ENCODE peak calls at places on chromosome 3, in nine cellular contexts. One of them, this sample, is unnamed. For H3K9me3 and H3K27me3, the result is how much of the 10 kb centered on the place peaks cover.

GRCh38 chr3:65436580-65436979 is 602.1 kb downstream of the MAGI1 start:
- DNase-seq in esophagus muscularis mucosa: no peak
- DNase-seq in spleen: no peak
- DNase-seq in psoas muscle: no peak
- DNase-seq in colonic mucosa: no peak
- DNase-seq in PC-9: peak
- DNase-seq in tibial artery: no peak
- DNase-seq in PC-3: peak
- DNase-seq in endodermal cell: peak
- DNase-seq in this sample: no peak

GRCh38 chr3:141011511-141012262 is 39.5 kb upstream of the SPSB4 start:
- DNase-seq in spleen: peak
- DNase-seq in PC-9: peak
- DNase-seq in colonic mucosa: peak
- DNase-seq in endodermal cell: peak
- DNase-seq in psoas muscle: peak
- DNase-seq in esophagus muscularis mucosa: no peak
- DNase-seq in tibial artery: peak
- DNase-seq in PC-3: peak
- DNase-seq in this sample: peak

GRCh38 chr3:49844464-49845183 is 11.7 kb downstream of the TRAIP start:
- DNase-seq in tibial artery: no peak
- DNase-seq in endodermal cell: no peak
- DNase-seq in esophagus muscularis mucosa: no peak
- DNase-seq in spleen: no peak
- DNase-seq in psoas muscle: no peak
- DNase-seq in colonic mucosa: no peak
- DNase-seq in PC-9: no peak
- DNase-seq in PC-3: peak
- DNase-seq in this sample: no peak

GRCh38 chr3:141929341-141929995 is 53.0 kb downstream of the ATP1B3 start:
- DNase-seq in tibial artery: no peak
- DNase-seq in endodermal cell: no peak
- DNase-seq in colonic mucosa: peak
- DNase-seq in PC-9: no peak
- DNase-seq in spleen: no peak
- DNase-seq in psoas muscle: no peak
- DNase-seq in esophagus muscularis mucosa: no peak
- DNase-seq in PC-3: no peak
- DNase-seq in this sample: no peak

GRCh38 chr3:111315911-111316310 is 226.1 kb upstream of the CD96 start:
- DNase-seq in PC-9: peak
- DNase-seq in esophagus muscularis mucosa: no peak
- DNase-seq in colonic mucosa: no peak
- DNase-seq in tibial artery: no peak
- DNase-seq in psoas muscle: no peak
- DNase-seq in spleen: no peak
- DNase-seq in endodermal cell: no peak
- DNase-seq in PC-3: peak
- DNase-seq in this sample: no peak

GRCh38 chr3:103963599-103963998 is 1403.1 kb upstream of the ALCAM start:
- DNase-seq in tibial artery: no peak
- DNase-seq in endodermal cell: peak
- DNase-seq in PC-3: no peak
- DNase-seq in psoas muscle: no peak
- DNase-seq in esophagus muscularis mucosa: no peak
- DNase-seq in PC-9: no peak
- DNase-seq in spleen: no peak
- DNase-seq in colonic mucosa: no peak
- DNase-seq in this sample: peak

GRCh38 chr3:47794585-47794984 is 8.4 kb upstream of the DHX30 start:
- DNase-seq in psoas muscle: no peak
- DNase-seq in PC-3: no peak
- DNase-seq in endodermal cell: no peak
- DNase-seq in PC-9: no peak
- DNase-seq in colonic mucosa: no peak
- DNase-seq in spleen: no peak
- DNase-seq in tibial artery: no peak
- DNase-seq in esophagus muscularis mucosa: no peak
- DNase-seq in this sample: no peak

GRCh38 chr3:108296239-108296638 is at the start of gene HHLA2:
- DNase-seq in tibial artery: no peak
- DNase-seq in PC-9: no peak
- DNase-seq in colonic mucosa: peak
- DNase-seq in endodermal cell: no peak
- DNase-seq in psoas muscle: no peak
- DNase-seq in PC-3: peak
- DNase-seq in esophagus muscularis mucosa: no peak
- DNase-seq in spleen: no peak
- DNase-seq in this sample: no peak

GRCh38 chr3:35648347-35648746 is 9.0 kb downstream of the ARPP21 start:
- DNase-seq in endodermal cell: no peak
- DNase-seq in spleen: no peak
- DNase-seq in psoas muscle: peak
- DNase-seq in colonic mucosa: no peak
- DNase-seq in esophagus muscularis mucosa: no peak
- DNase-seq in tibial artery: no peak
- DNase-seq in PC-9: no peak
- DNase-seq in PC-3: no peak
- DNase-seq in this sample: no peak

GRCh38 chr3:50464578-50464977 is 38.9 kb downstream of the CACNA2D2 start:
- DNase-seq in esophagus muscularis mucosa: no peak
- DNase-seq in PC-3: no peak
- DNase-seq in tibial artery: no peak
- DNase-seq in colonic mucosa: no peak
- DNase-seq in endodermal cell: no peak
- DNase-seq in PC-9: no peak
- DNase-seq in spleen: no peak
- DNase-seq in psoas muscle: no peak
- DNase-seq in this sample: no peak

GRCh38 chr3:72896996-72897757 is 9.3 kb downstream of the GXYLT2 start:
- DNase-seq in esophagus muscularis mucosa: no peak
- DNase-seq in psoas muscle: no peak
- DNase-seq in PC-3: no peak
- DNase-seq in spleen: no peak
- DNase-seq in PC-9: no peak
- DNase-seq in colonic mucosa: no peak
- DNase-seq in endodermal cell: no peak
- DNase-seq in tibial artery: no peak
- DNase-seq in this sample: no peak

GRCh38 chr3:17027344-17027743 is 142.6 kb downstream of the PLCL2 start:
- DNase-seq in PC-3: no peak
- DNase-seq in endodermal cell: no peak
- DNase-seq in tibial artery: no peak
- DNase-seq in psoas muscle: no peak
- DNase-seq in PC-9: no peak
- DNase-seq in colonic mucosa: no peak
- DNase-seq in esophagus muscularis mucosa: no peak
- DNase-seq in spleen: no peak
- DNase-seq in this sample: no peak

GRCh38 chr3:46396129-46396528 is 10.7 kb downstream of the CCR5AS start:
- DNase-seq in PC-3: no peak
- DNase-seq in PC-9: no peak
- DNase-seq in tibial artery: no peak
- DNase-seq in endodermal cell: no peak
- DNase-seq in esophagus muscularis mucosa: no peak
- DNase-seq in colonic mucosa: no peak
- DNase-seq in psoas muscle: no peak
- DNase-seq in spleen: no peak
- DNase-seq in this sample: no peak

GRCh38 chr3:167754049-167754448 is 18.5 kb downstream of the SERPINI1 start:
- DNase-seq in PC-3: no peak
- DNase-seq in endodermal cell: no peak
- DNase-seq in esophagus muscularis mucosa: no peak
- DNase-seq in colonic mucosa: no peak
- DNase-seq in PC-9: no peak
- DNase-seq in psoas muscle: no peak
- DNase-seq in spleen: no peak
- DNase-seq in tibial artery: no peak
- DNase-seq in this sample: no peak

GRCh38 chr3:129161860-129162271 is 1.0 kb upstream of the ISY1 start:
- DNase-seq in esophagus muscularis mucosa: no peak
- DNase-seq in colonic mucosa: peak
- DNase-seq in endodermal cell: peak
- DNase-seq in tibial artery: no peak
- DNase-seq in PC-3: peak
- DNase-seq in psoas muscle: no peak
- DNase-seq in spleen: peak
- DNase-seq in PC-9: peak
- DNase-seq in this sample: peak

GRCh38 chr3:26091096-26091495 is 301.2 kb downstream of the OXSM start:
- DNase-seq in spleen: no peak
- DNase-seq in PC-9: no peak
- DNase-seq in tibial artery: no peak
- DNase-seq in colonic mucosa: no peak
- DNase-seq in endodermal cell: no peak
- DNase-seq in esophagus muscularis mucosa: no peak
- DNase-seq in PC-3: no peak
- DNase-seq in psoas muscle: no peak
- DNase-seq in this sample: no peak
- H3K9me3 ChIP-seq in spleen: under half
- H3K9me3 ChIP-seq in PC-9: under half
- H3K9me3 ChIP-seq in tibial artery: under half
- H3K9me3 ChIP-seq in colonic mucosa: under half
- H3K9me3 ChIP-seq in endodermal cell: under half
- H3K9me3 ChIP-seq in esophagus muscularis mucosa: under half
- H3K9me3 ChIP-seq in PC-3: under half
- H3K9me3 ChIP-seq in psoas muscle: under half
- H3K9me3 ChIP-seq in this sample: under half

GRCh38 chr3:197465197-197465995 is 90.4 kb downstream of the BDH1 start:
- DNase-seq in esophagus muscularis mucosa: no peak
- DNase-seq in PC-3: no peak
- DNase-seq in tibial artery: no peak
- DNase-seq in psoas muscle: no peak
- DNase-seq in PC-9: no peak
- DNase-seq in spleen: peak
- DNase-seq in endodermal cell: no peak
- DNase-seq in colonic mucosa: no peak
- DNase-seq in this sample: no peak

GRCh38 chr3:197463279-197463678 is 92.5 kb downstream of the BDH1 start:
- DNase-seq in PC-9: no peak
- DNase-seq in psoas muscle: no peak
- DNase-seq in PC-3: peak
- DNase-seq in tibial artery: no peak
- DNase-seq in colonic mucosa: no peak
- DNase-seq in esophagus muscularis mucosa: no peak
- DNase-seq in endodermal cell: no peak
- DNase-seq in spleen: no peak
- DNase-seq in this sample: no peak

GRCh38 chr3:197465996-197466549 is 89.7 kb downstream of the BDH1 start:
- DNase-seq in esophagus muscularis mucosa: no peak
- DNase-seq in PC-9: peak
- DNase-seq in tibial artery: no peak
- DNase-seq in psoas muscle: no peak
- DNase-seq in colonic mucosa: no peak
- DNase-seq in PC-3: peak
- DNase-seq in spleen: no peak
- DNase-seq in endodermal cell: no peak
- DNase-seq in this sample: no peak

GRCh38 chr3:197462808-197463207 is 93.0 kb downstream of the BDH1 start:
- DNase-seq in PC-3: no peak
- DNase-seq in tibial artery: no peak
- DNase-seq in endodermal cell: no peak
- DNase-seq in spleen: no peak
- DNase-seq in PC-9: no peak
- DNase-seq in colonic mucosa: no peak
- DNase-seq in psoas muscle: no peak
- DNase-seq in esophagus muscularis mucosa: no peak
- DNase-seq in this sample: no peak

DNA sequence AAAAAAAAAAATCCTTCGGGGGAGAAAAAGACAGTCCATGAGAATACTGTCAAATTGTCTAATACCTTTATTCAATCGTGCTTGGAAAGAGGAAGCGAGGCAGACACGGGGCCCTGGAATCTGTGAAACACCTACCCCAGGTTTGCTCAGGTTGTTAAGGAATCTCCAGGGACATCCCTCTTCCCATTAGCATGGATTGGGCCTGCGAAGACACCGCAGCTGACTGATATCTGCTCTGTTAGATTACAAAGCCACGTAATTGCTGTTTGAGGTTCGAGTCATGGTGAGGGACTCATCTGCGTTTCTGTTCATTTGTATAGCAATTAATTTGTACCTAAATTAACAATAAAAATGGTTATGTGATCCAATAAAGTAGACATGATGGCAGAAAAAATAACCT is 91.0 kb downstream of the BDH1 start:
- DNase-seq in spleen: peak
- DNase-seq in PC-3: no peak
- DNase-seq in psoas muscle: no peak
- DNase-seq in colonic mucosa: no peak
- DNase-seq in esophagus muscularis mucosa: no peak
- DNase-seq in endodermal cell: no peak
- DNase-seq in tibial artery: no peak
- DNase-seq in PC-9: no peak
- DNase-seq in this sample: no peak
- H3K27me3 ChIP-seq in spleen: under half
- H3K27me3 ChIP-seq in PC-3: under half
- H3K27me3 ChIP-seq in psoas muscle: under half
- H3K27me3 ChIP-seq in colonic mucosa: under half
- H3K27me3 ChIP-seq in esophagus muscularis mucosa: under half
- H3K27me3 ChIP-seq in endodermal cell: under half
- H3K27me3 ChIP-seq in tibial artery: under half
- H3K27me3 ChIP-seq in PC-9: under half
- H3K27me3 ChIP-seq in this sample: under half

DNA sequence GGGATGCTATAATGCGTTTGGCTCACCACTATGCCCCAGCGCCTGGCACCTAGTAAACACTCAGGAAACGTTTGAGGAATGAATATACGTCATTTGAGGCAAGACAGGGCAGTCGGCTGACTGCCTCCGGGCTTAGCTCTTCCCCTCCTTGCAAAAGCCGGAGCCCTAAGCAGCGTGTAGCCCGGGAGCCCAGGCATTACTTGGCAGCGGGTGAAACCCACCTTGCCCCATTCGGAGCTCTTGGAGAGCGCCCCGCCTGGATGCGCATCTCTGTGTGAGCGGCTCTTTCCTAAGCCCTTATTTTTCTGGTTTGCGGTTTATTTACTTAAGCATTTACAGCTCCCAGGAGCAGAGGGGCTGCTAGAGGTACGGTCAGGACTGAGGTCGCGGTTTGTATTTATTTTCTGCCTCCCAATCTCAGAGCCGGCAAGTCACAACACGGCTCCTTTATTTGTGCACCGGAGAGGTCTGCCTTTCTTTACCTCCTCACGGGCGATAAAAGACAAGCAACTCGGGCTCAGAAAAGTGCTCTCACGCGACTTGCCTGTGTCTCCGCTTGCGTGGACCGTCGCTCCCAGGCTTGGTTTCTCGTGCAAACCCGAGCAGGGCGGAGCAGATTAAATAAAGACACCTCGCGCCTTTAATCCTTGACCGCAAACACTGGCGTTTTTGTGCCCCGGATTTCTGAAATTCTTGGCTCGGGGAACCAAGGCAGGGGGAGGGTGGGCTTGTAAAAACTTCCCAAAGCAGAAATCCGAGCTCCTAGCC is 724 bp upstream of the ITPR1 start:
- DNase-seq in colonic mucosa: peak
- DNase-seq in tibial artery: peak
- DNase-seq in PC-3: peak
- DNase-seq in spleen: peak
- DNase-seq in endodermal cell: peak
- DNase-seq in esophagus muscularis mucosa: peak
- DNase-seq in psoas muscle: peak
- DNase-seq in PC-9: peak
- DNase-seq in this sample: peak
- TF ChIP-seq CTCF in colonic mucosa: no peak
- TF ChIP-seq CTCF in tibial artery: no peak
- TF ChIP-seq CTCF in PC-3: peak
- TF ChIP-seq CTCF in spleen: no peak
- TF ChIP-seq CTCF in endodermal cell: peak
- TF ChIP-seq CTCF in esophagus muscularis mucosa: no peak
- TF ChIP-seq CTCF in psoas muscle: no peak
- TF ChIP-seq CTCF in PC-9: no peak
- TF ChIP-seq CTCF in this sample: no peak

GRCh38 chr3:185236969-185237368 is 16.9 kb downstream of the EHHADH start:
- DNase-seq in colonic mucosa: no peak
- DNase-seq in endodermal cell: no peak
- DNase-seq in PC-9: no peak
- DNase-seq in psoas muscle: no peak
- DNase-seq in esophagus muscularis mucosa: no peak
- DNase-seq in PC-3: no peak
- DNase-seq in spleen: no peak
- DNase-seq in tibial artery: no peak
- DNase-seq in this sample: no peak
- H3K9me3 ChIP-seq in colonic mucosa: under half
- H3K9me3 ChIP-seq in endodermal cell: half or more
- H3K9me3 ChIP-seq in PC-9: under half
- H3K9me3 ChIP-seq in psoas muscle: under half
- H3K9me3 ChIP-seq in esophagus muscularis mucosa: under half
- H3K9me3 ChIP-seq in PC-3: under half
- H3K9me3 ChIP-seq in spleen: half or more
- H3K9me3 ChIP-seq in tibial artery: under half
- H3K9me3 ChIP-seq in this sample: under half

This sample was measured in Caco-2.